ENCODE peak calls at places on chromosome X, in five cellular contexts. J is neural progenitor cell, U is MM.1S, I is fibroblast of lung, Y is H1. D is an unnamed sample. For H3K9me3, the result is how much of the 10 kb centered on the place peaks cover.

GRCh38 chrX:106802388-106803275 is at the start of gene TBC1D8B:
- DNase-seq in J (peak), U (peak), I (peak), Y (peak), D (peak)

GRCh38 chrX:110175146-110175545 is 142.7 kb downstream of the AMMECR1 start:
- DNase-seq in J (no peak), U (no peak), I (no peak), Y (no peak), D (no peak)

GRCh38 chrX:14942341-14942740 is 69.1 kb downstream of the MOSPD2 start:
- DNase-seq in J (no peak), U (no peak), I (no peak), Y (no peak), D (no peak)

GRCh38 chrX:72105436-72105835 is 26.3 kb downstream of the RTL5 start:
- DNase-seq in J (no peak), U (peak), I (no peak), Y (no peak), D (no peak)

GRCh38 chrX:138710311-138710791 is 1.2 kb downstream of the FGF13 start:
- DNase-seq in J (peak), U (no peak), I (no peak), Y (no peak), D (no peak)

GRCh38 chrX:106391284-106391852 is 220.4 kb upstream of the RADX start:
- DNase-seq in J (no peak), U (no peak), I (peak), Y (no peak), D (no peak)

GRCh38 chrX:346034-346813 is 27.6 kb upstream of the GTPBP6 start:
- DNase-seq in J (no peak), U (no peak), I (no peak), Y (no peak), D (no peak)

GRCh38 chrX:122094611-122095010 is 1047.2 kb downstream of the GLUD2 start:
- DNase-seq in J (no peak), U (no peak), I (peak), Y (no peak), D (no peak)

GRCh38 chrX:53481093-53481492 is 46.9 kb upstream of the HSD17B10 start:
- DNase-seq in J (peak), U (no peak), I (no peak), Y (no peak), D (no peak)

GRCh38 chrX:576904-577303 is 53.7 kb upstream of the SHOX start:
- DNase-seq in J (no peak), U (no peak), I (no peak), Y (no peak), D (no peak)

GRCh38 chrX:12080265-12080664 is 58.0 kb upstream of the FRMPD4 start:
- DNase-seq in J (peak), U (peak), I (peak), Y (no peak), D (no peak)

GRCh38 chrX:110045988-110046387 is 43.1 kb downstream of the TMEM164 start:
- DNase-seq in J (peak), U (no peak), I (no peak), Y (no peak), D (no peak)

GRCh38 chrX:11665144-11666040 is at the start of gene ARHGAP6:
- DNase-seq in J (peak), U (no peak), I (peak), Y (no peak), D (no peak)

GRCh38 chrX:87728459-87728858 is 210.9 kb downstream of the KLHL4 start:
- DNase-seq in J (no peak), U (no peak), I (no peak), Y (no peak), D (no peak)

GRCh38 chrX:360496-361150 is 26.1 kb downstream of the PPP2R3B start:
- DNase-seq in J (no peak), U (no peak), I (no peak), Y (no peak), D (no peak)

DNA sequence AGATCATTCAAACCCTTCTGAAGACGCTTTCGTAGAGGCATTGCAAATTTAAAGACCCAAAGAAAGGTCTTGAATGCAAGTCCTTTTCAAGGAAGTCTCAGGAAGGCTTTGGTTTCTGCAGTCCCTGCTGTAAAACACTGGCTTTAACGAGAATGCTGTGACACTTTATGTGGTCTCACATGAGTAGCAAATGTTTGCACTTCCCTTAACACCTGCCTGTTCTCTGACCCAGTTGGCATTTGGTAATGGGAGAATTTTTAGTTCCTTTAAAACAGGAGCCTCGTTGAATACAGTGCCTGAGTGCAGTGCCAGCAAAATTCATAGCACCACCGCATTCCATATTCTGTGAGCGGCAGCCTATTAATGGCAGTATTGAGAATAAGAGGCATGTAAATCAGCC is 330.5 kb upstream of the PRKX start:
- DNase-seq in J (no peak), U (no peak), I (no peak), Y (no peak), D (no peak)
- H3K9ac ChIP-seq in J (no peak), U (no peak), I (no peak), Y (no peak), D (no peak)

GRCh38 chrX:48919947-48920712 is 1.3 kb upstream of the PIM2 start:
- DNase-seq in J (no peak), U (no peak), I (no peak), Y (no peak), D (no peak)

GRCh38 chrX:48917139-48917980 is 1.5 kb downstream of the PIM2 start:
- DNase-seq in J (peak), U (peak), I (peak), Y (peak), D (no peak)

GRCh38 chrX:48919360-48919821 is 567 bp upstream of the PIM2 start:
- DNase-seq in J (no peak), U (peak), I (no peak), Y (no peak), D (no peak)

GRCh38 chrX:48918644-48919340 is at the start of gene PIM2:
- DNase-seq in J (peak), U (peak), I (peak), Y (peak), D (peak)

DNA sequence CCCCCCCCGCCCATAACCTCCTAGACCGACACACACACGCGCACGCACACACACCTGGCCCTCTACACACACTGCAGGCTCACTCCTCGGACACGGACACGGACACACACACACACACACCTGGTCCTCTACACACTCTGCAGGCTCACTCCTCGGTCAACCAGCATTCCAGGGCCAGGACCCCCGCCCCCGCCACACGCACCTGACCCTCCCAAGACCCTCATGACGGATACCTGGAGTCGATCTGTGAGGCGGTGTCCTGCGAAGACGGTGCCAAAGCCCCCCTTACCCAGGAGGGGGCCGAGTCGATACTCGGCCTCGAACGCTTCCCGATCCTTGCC is 551 bp downstream of the PIM2 start:
- DNase-seq in J (peak), U (no peak), I (no peak), Y (no peak), D (no peak)
- H3K4me3 ChIP-seq in J (peak), U (peak), I (peak), Y (peak), D (peak)

GRCh38 chrX:97844161-97844560 is 960.5 kb downstream of the RPA4 start:
- DNase-seq in J (no peak), U (no peak), I (no peak), Y (no peak), D (no peak)
- H3K9me3 ChIP-seq in J (under half), U (under half), I (under half), Y (under half), D (under half)

GRCh38 chrX:70481424-70481823 is 36.8 kb downstream of the DLG3 start:
- DNase-seq in J (peak), U (no peak), I (no peak), Y (no peak), D (no peak)
- H3K9ac ChIP-seq in J (no peak), U (no peak), I (no peak), Y (no peak), D (no peak)

DNA sequence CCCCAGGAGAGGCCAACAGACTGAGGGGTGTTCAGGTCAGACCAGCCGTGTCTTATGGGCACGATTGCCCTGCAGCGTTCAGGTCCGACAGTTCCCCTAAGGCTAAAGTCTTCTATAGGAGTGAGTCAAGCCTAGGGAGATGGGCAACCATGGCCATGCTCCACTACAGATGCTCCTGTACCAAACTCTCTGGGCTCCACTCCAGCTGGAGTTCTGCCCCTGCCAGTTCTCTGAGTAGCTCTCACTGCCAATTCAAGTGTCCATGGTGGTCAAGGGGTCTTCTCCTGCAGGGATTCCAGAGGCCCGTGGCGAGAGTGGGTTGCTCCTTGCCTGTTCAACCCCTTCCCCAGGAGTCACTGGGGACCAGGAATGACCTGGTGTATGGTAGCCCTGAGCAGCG is 38.2 kb downstream of the BEX3 start:
- DNase-seq in J (no peak), U (no peak), I (no peak), Y (no peak), D (no peak)
- H3K4me3 ChIP-seq in J (no peak), U (no peak), I (no peak), Y (no peak), D (no peak)

DNA sequence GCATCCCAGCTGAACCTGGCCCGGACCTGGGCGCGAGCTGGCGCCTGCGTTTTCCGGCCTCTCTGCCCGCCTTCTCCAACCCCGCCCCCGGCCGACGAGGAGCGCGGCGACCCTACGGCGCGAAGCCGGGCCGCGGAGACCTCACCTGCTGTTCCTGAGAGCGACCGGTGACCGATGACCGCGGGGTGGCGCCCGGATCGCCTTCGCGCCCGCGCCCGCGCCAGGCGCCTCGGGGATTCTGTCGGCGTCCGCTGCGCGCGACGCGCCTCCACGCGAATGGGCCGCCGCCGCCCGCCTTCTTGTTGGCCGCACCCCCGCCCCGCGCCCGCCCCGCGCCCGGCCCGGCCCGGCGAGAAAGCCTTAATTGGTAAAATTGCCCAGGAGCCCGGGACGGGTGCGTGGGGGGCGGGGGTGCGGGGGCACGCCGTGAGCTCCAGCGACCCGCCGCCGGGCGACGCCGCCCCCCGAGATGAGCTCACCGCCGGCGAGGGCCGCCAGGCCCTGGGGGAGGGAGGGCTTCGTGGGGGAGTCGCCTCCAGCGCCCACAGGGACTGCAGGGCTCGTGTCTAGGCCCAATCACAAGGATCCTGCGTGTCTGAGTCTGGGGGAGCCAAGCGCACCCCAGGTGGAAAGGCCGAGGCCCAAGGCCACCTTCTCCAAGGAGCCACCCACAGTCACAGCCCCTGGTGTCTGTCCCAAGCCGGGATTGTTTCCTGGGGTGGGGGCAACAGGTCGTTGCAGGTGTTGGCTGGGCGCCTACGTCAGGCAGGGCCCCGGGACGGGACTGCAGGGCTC is at the start of gene FLNA:
- DNase-seq in J (peak), U (peak), I (peak), Y (no peak), D (no peak)
- H3K9me3 ChIP-seq in J (under half), U (under half), I (under half), Y (under half), D (under half)

DNA sequence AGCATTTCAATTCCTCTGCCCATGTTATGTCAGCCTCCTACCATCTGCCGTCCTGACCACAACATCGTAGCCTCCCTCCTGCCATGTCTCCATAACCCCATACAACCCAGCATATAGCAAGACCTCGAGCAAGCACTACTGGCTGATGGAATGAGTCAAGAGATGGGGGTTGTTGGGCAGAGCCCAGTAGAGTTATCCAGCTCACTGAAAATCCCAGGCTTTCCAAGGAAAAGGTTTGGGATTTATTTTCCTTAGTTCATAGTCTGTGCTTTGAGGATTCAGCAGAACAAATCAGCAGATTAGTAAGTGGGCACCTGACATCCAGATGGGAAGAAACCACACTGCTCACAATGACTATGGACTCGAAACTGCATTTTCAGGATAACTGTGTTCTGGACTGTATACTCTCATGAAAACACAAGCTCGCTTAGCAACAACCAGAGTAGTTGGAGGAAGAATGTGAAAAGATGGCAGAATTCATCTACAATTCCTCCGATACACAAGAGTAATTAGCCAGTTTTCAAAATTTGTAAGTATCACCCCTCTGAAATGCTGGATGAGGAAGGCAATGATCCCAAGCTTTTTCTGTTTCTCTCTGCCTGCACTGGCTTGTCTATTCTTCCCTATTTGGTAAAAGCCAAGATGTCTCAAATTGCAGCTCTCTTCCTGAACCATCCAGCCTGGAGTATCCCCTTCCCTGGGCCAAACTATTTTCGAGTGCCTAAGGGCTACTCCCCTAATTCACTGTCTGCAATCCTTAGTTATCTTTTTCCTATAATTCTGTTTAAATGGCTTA is 186.2 kb upstream of the TBL1X start:
- DNase-seq in J (no peak), U (no peak), I (no peak), Y (no peak), D (no peak)
- H3K9ac ChIP-seq in J (no peak), U (peak), I (peak), Y (no peak), D (no peak)

D was measured in SK-N-MC.